ENCODE peak calls at places on chromosome 21, in eight cellular contexts. P is psoas muscle, F is vagina, G is A549, D is endodermal cell, W is esophagus squamous epithelium, U is H9, R is IMR-90. S is an unnamed sample. For H3K9me3, the result is how much of the 10 kb centered on the place peaks cover.

GRCh38 chr21:36732217-36732616 is 33.3 kb downstream of the SIM2 start:
- DNase-seq in P (no peak), F (no peak), G (no peak), D (no peak), W (no peak), U (no peak), R (no peak), S (no peak)

GRCh38 chr21:25243809-25244208 is 363.5 kb downstream of the MRPL39 start:
- DNase-seq in P (no peak), F (no peak), G (no peak), D (no peak), W (no peak), U (no peak), R (no peak), S (no peak)

GRCh38 chr21:38297193-38297592 is 40.4 kb downstream of the KCNJ15 start:
- DNase-seq in P (no peak), F (no peak), G (no peak), D (no peak), W (no peak), U (no peak), R (peak), S (no peak)

GRCh38 chr21:44351535-44352252 is 1.7 kb upstream of the TRPM2 start:
- DNase-seq in P (no peak), F (no peak), G (no peak), D (no peak), W (no peak), U (no peak), R (no peak), S (no peak)

GRCh38 chr21:45175326-45176085 is 101.1 kb downstream of the ADARB1 start:
- DNase-seq in P (no peak), F (no peak), G (no peak), D (no peak), W (no peak), U (no peak), R (peak), S (no peak)

GRCh38 chr21:31418355-31419001 is 74.4 kb upstream of the TIAM1 start:
- DNase-seq in P (no peak), F (no peak), G (no peak), D (no peak), W (no peak), U (no peak), R (no peak), S (no peak)

GRCh38 chr21:43886565-43886964 is 21.5 kb downstream of the AGPAT3 start:
- DNase-seq in P (no peak), F (no peak), G (no peak), D (no peak), W (no peak), U (no peak), R (no peak), S (no peak)

GRCh38 chr21:28338906-28339305 is 653.8 kb downstream of the LTN1 start:
- DNase-seq in P (no peak), F (no peak), G (no peak), D (no peak), W (no peak), U (no peak), R (no peak), S (no peak)

GRCh38 chr21:45415188-45415942 is 10.4 kb downstream of the COL18A1 start:
- DNase-seq in P (peak), F (no peak), G (no peak), D (peak), W (no peak), U (no peak), R (no peak), S (no peak)

GRCh38 chr21:46060596-46061061 is 37.3 kb upstream of the COL6A2 start:
- DNase-seq in P (peak), F (peak), G (peak), D (peak), W (no peak), U (no peak), R (peak), S (no peak)

GRCh38 chr21:36615274-36615964 is 83.5 kb upstream of the SIM2 start:
- DNase-seq in P (no peak), F (no peak), G (peak), D (peak), W (no peak), U (peak), R (no peak), S (no peak)

GRCh38 chr21:38202811-38203210 is 54.0 kb upstream of the KCNJ15 start:
- DNase-seq in P (no peak), F (no peak), G (no peak), D (no peak), W (no peak), U (no peak), R (no peak), S (no peak)

GRCh38 chr21:25565272-25566199 is 41.7 kb downstream of the MRPL39 start:
- DNase-seq in P (no peak), F (no peak), G (no peak), D (no peak), W (no peak), U (no peak), R (no peak), S (no peak)

GRCh38 chr21:21200103-21200938 is 202.1 kb downstream of the NCAM2 start:
- DNase-seq in P (peak), F (no peak), G (no peak), D (no peak), W (no peak), U (no peak), R (peak), S (no peak)

GRCh38 chr21:45549670-45550463 is 7.6 kb upstream of the SLC19A1 start:
- DNase-seq in P (peak), F (no peak), G (no peak), D (peak), W (no peak), U (peak), R (no peak), S (no peak)

GRCh38 chr21:43268086-43268803 is 99.4 kb downstream of the CRYAA start:
- DNase-seq in P (peak), F (no peak), G (no peak), D (no peak), W (no peak), U (no peak), R (no peak), S (no peak)

GRCh38 chr21:39518055-39518844 is 66.5 kb downstream of the SH3BGR start:
- DNase-seq in P (no peak), F (no peak), G (peak), D (peak), W (no peak), U (peak), R (peak), S (peak)

GRCh38 chr21:44878053-44878982 is 4.8 kb upstream of the PTTG1IP start:
- DNase-seq in P (no peak), F (no peak), G (no peak), D (no peak), W (no peak), U (no peak), R (peak), S (no peak)

GRCh38 chr21:16535100-16535418 is 805.3 kb downstream of the USP25 start:
- DNase-seq in P (peak), F (peak), G (no peak), D (no peak), W (no peak), U (no peak), R (peak), S (no peak)

GRCh38 chr21:31293986-31294385 is 50.1 kb downstream of the TIAM1 start:
- DNase-seq in P (no peak), F (no peak), G (no peak), D (no peak), W (no peak), U (no peak), R (peak), S (no peak)

GRCh38 chr21:16587141-16587570 is 857.4 kb downstream of the USP25 start:
- DNase-seq in P (peak), F (no peak), G (peak), D (peak), W (no peak), U (peak), R (peak), S (no peak)

GRCh38 chr21:39065912-39066311 is 117.3 kb downstream of the PSMG1 start:
- DNase-seq in P (no peak), F (no peak), G (no peak), D (no peak), W (no peak), U (no peak), R (no peak), S (no peak)

GRCh38 chr21:43001316-43001715 is 27.0 kb downstream of the PKNOX1 start:
- DNase-seq in P (no peak), F (no peak), G (no peak), D (no peak), W (no peak), U (no peak), R (no peak), S (no peak)

GRCh38 chr21:37032877-37033471 is 26.5 kb downstream of the RIPPLY3 start:
- DNase-seq in P (no peak), F (no peak), G (peak), D (no peak), W (no peak), U (no peak), R (peak), S (no peak)

GRCh38 chr21:18275740-18276139 is 31.1 kb downstream of the CHODL start:
- DNase-seq in P (no peak), F (no peak), G (no peak), D (no peak), W (no peak), U (no peak), R (no peak), S (no peak)

GRCh38 chr21:27739187-27739586 is 772.3 kb upstream of the ADAMTS5 start:
- DNase-seq in P (no peak), F (no peak), G (no peak), D (no peak), W (no peak), U (no peak), R (no peak), S (no peak)

GRCh38 chr21:26686278-26686677 is 113.2 kb upstream of the CYYR1 start:
- DNase-seq in P (no peak), F (no peak), G (peak), D (peak), W (no peak), U (peak), R (peak), S (no peak)

DNA sequence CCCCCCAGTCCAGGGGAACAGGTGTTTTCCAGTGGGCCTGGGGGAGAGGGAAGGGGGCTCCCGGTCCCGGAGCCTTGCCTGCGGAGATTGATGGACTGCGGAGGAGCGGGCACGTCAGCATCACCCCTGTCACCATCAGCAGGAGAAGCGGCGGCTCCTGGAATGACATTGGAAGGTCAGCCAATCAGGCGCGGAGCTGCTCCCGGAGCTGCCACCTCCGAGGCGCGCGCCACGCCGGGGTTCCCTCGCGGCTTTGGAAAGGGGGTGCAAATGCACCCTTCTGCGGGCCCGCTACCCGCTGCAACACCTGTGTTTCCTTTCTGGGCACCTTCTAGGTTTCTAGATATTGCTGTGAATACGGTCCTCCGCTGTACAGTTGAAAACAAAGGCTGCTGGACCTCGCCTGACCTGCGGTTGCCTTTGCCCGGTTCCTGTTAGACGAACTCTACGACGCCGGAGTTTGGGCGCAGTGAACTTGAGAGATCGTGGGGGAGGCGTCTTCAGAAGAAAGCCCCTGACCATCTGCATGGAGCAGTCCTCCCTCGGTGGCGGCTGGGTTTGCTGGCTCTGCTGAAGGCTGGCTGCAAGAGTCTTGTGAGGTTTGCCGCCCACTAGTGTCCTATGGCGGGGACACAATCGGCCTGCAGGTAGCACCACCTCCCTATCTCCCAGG is 5.3 kb downstream of the DSCAM start:
- DNase-seq in P (no peak), F (no peak), G (peak), D (peak), W (no peak), U (peak), R (no peak), S (no peak)
- TF ChIP-seq CTCF in P (no peak), F (no peak), G (no peak), D (peak), W (peak), U (peak), R (peak), S (no peak)

GRCh38 chr21:41952568-41953248 is 1.1 kb downstream of the C2CD2 start:
- DNase-seq in P (peak), F (no peak), G (no peak), D (peak), W (no peak), U (no peak), R (peak), S (no peak)
- H3K27ac ChIP-seq in P (peak), F (peak), G (peak), D (no peak), W (peak), U (no peak), R (peak), S (no peak)

DNA sequence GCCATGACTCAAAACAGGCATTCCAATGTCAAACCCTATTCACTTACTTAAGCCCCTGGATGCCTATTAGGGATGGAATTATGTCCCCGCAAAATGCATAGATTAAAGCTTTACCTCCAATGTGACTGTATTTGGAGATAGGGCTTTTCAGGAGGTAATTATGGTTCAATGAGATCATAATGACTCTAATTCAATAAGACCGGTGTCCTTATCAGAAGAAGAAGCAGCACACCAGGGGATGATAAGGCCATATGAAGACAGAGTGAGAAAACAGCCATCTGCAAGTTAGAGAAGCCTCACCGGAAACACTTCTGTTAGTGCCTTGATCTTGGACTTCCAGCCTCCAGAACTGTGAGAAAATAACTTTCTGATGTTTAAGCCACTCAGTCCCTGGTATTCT is 1131.8 kb upstream of the TMPRSS15 start:
- DNase-seq in P (no peak), F (no peak), G (no peak), D (no peak), W (no peak), U (no peak), R (no peak), S (no peak)
- H3K9me3 ChIP-seq in P (under half), F (under half), G (under half), D (under half), W (under half), U (under half), R (under half), S (under half)

GRCh38 chr21:34280987-34281386 is 82.8 kb upstream of the KCNE2 start:
- DNase-seq in P (peak), F (peak), G (no peak), D (no peak), W (no peak), U (no peak), R (no peak), S (no peak)

GRCh38 chr21:34280389-34280795 is 83.4 kb upstream of the KCNE2 start:
- DNase-seq in P (peak), F (peak), G (no peak), D (no peak), W (no peak), U (no peak), R (no peak), S (no peak)

GRCh38 chr21:34279883-34280282 is 83.9 kb upstream of the KCNE2 start:
- DNase-seq in P (no peak), F (no peak), G (no peak), D (no peak), W (no peak), U (no peak), R (no peak), S (no peak)

GRCh38 chr21:34284613-34285160 is 79.1 kb upstream of the KCNE2 start:
- DNase-seq in P (no peak), F (no peak), G (no peak), D (no peak), W (no peak), U (no peak), R (no peak), S (no peak)

GRCh38 chr21:34282223-34282622 is 81.6 kb upstream of the KCNE2 start:
- DNase-seq in P (no peak), F (peak), G (no peak), D (no peak), W (no peak), U (no peak), R (peak), S (no peak)
- TF ChIP-seq CTCF in P (no peak), F (no peak), G (no peak), D (no peak), W (no peak), U (no peak), R (no peak), S (no peak)

GRCh38 chr21:41932576-41933258 is 21.1 kb downstream of the C2CD2 start:
- DNase-seq in P (no peak), F (no peak), G (no peak), D (no peak), W (no peak), U (no peak), R (peak), S (no peak)
- H3K27ac ChIP-seq in P (no peak), F (peak), G (peak), D (no peak), W (peak), U (no peak), R (peak), S (no peak)